ENCODE peak calls at places on chromosomes 16 and 17, in six cellular contexts. One of them, this sample, is unnamed. For H3K9me3, the result is how much of the 10 kb centered on the place peaks cover.

GRCh38 chr16:86697715-86698114 is 119.4 kb downstream of the FOXL1 start:
- DNase-seq in ascending aorta: peak
- DNase-seq in Peyer's patch: no peak
- DNase-seq in tibial nerve: no peak
- DNase-seq in left ventricle myocardium inferior: no peak
- DNase-seq in AG04450: peak
- DNase-seq in this sample: no peak

GRCh38 chr17:55458977-55459376 is 37.3 kb upstream of the MMD start:
- DNase-seq in AG04450: no peak
- DNase-seq in tibial nerve: no peak
- DNase-seq in Peyer's patch: no peak
- DNase-seq in left ventricle myocardium inferior: no peak
- DNase-seq in ascending aorta: no peak
- DNase-seq in this sample: no peak

GRCh38 chr17:70098030-70098429 is 23.0 kb downstream of the KCNJ16 start:
- DNase-seq in left ventricle myocardium inferior: no peak
- DNase-seq in AG04450: no peak
- DNase-seq in ascending aorta: no peak
- DNase-seq in tibial nerve: no peak
- DNase-seq in Peyer's patch: no peak
- DNase-seq in this sample: no peak

GRCh38 chr16:88430524-88431446 is 22.3 kb upstream of the ZFPM1 start:
- DNase-seq in ascending aorta: no peak
- DNase-seq in left ventricle myocardium inferior: peak
- DNase-seq in Peyer's patch: peak
- DNase-seq in tibial nerve: no peak
- DNase-seq in AG04450: no peak
- DNase-seq in this sample: peak

GRCh38 chr17:38919316-38920078 is 5.9 kb upstream of the LASP1NB start:
- DNase-seq in Peyer's patch: peak
- DNase-seq in left ventricle myocardium inferior: no peak
- DNase-seq in tibial nerve: no peak
- DNase-seq in AG04450: no peak
- DNase-seq in ascending aorta: peak
- DNase-seq in this sample: no peak

GRCh38 chr16:86791287-86792074 is 213.1 kb downstream of the FOXL1 start:
- DNase-seq in AG04450: no peak
- DNase-seq in tibial nerve: no peak
- DNase-seq in left ventricle myocardium inferior: no peak
- DNase-seq in ascending aorta: no peak
- DNase-seq in Peyer's patch: no peak
- DNase-seq in this sample: no peak

GRCh38 chr16:75207831-75208230 is 870 bp upstream of the CTRB2 start:
- DNase-seq in tibial nerve: no peak
- DNase-seq in Peyer's patch: no peak
- DNase-seq in left ventricle myocardium inferior: no peak
- DNase-seq in ascending aorta: no peak
- DNase-seq in AG04450: no peak
- DNase-seq in this sample: no peak

GRCh38 chr17:82914375-82914774 is 74.6 kb upstream of the ZNF750 start:
- DNase-seq in AG04450: no peak
- DNase-seq in tibial nerve: no peak
- DNase-seq in ascending aorta: no peak
- DNase-seq in Peyer's patch: no peak
- DNase-seq in left ventricle myocardium inferior: peak
- DNase-seq in this sample: no peak

GRCh38 chr17:41600318-41600717 is 12.2 kb downstream of the KRT16 start:
- DNase-seq in left ventricle myocardium inferior: no peak
- DNase-seq in AG04450: no peak
- DNase-seq in tibial nerve: no peak
- DNase-seq in Peyer's patch: no peak
- DNase-seq in ascending aorta: no peak
- DNase-seq in this sample: no peak

GRCh38 chr16:22183901-22184614 is 21.8 kb downstream of the SDR42E2 start:
- DNase-seq in ascending aorta: no peak
- DNase-seq in AG04450: no peak
- DNase-seq in tibial nerve: no peak
- DNase-seq in Peyer's patch: no peak
- DNase-seq in left ventricle myocardium inferior: no peak
- DNase-seq in this sample: no peak

GRCh38 chr17:1590031-1590746 is 27.6 kb upstream of the PITPNA start:
- DNase-seq in ascending aorta: peak
- DNase-seq in Peyer's patch: no peak
- DNase-seq in AG04450: peak
- DNase-seq in tibial nerve: peak
- DNase-seq in left ventricle myocardium inferior: peak
- DNase-seq in this sample: no peak

GRCh38 chr17:2053380-2054261 is 1.3 kb upstream of the HIC1 start:
- DNase-seq in left ventricle myocardium inferior: peak
- DNase-seq in ascending aorta: peak
- DNase-seq in tibial nerve: peak
- DNase-seq in AG04450: no peak
- DNase-seq in Peyer's patch: peak
- DNase-seq in this sample: peak

GRCh38 chr17:2885751-2886150 is 89.5 kb downstream of the RAP1GAP2 start:
- DNase-seq in AG04450: no peak
- DNase-seq in Peyer's patch: no peak
- DNase-seq in ascending aorta: no peak
- DNase-seq in left ventricle myocardium inferior: no peak
- DNase-seq in tibial nerve: no peak
- DNase-seq in this sample: no peak

GRCh38 chr17:28392491-28392890 is 13.5 kb downstream of the SLC46A1 start:
- DNase-seq in left ventricle myocardium inferior: no peak
- DNase-seq in Peyer's patch: no peak
- DNase-seq in ascending aorta: no peak
- DNase-seq in tibial nerve: no peak
- DNase-seq in AG04450: no peak
- DNase-seq in this sample: no peak

GRCh38 chr17:65102788-65103187 is 34.4 kb upstream of the RGS9 start:
- DNase-seq in Peyer's patch: no peak
- DNase-seq in left ventricle myocardium inferior: no peak
- DNase-seq in ascending aorta: no peak
- DNase-seq in AG04450: no peak
- DNase-seq in tibial nerve: no peak
- DNase-seq in this sample: no peak

GRCh38 chr17:43536236-43537088 is 9.7 kb downstream of the ETV4 start:
- DNase-seq in tibial nerve: no peak
- DNase-seq in ascending aorta: no peak
- DNase-seq in AG04450: no peak
- DNase-seq in left ventricle myocardium inferior: no peak
- DNase-seq in Peyer's patch: no peak
- DNase-seq in this sample: no peak

GRCh38 chr17:29145289-29146058 is 34.7 kb downstream of the MYO18A start:
- DNase-seq in left ventricle myocardium inferior: peak
- DNase-seq in Peyer's patch: peak
- DNase-seq in tibial nerve: peak
- DNase-seq in AG04450: no peak
- DNase-seq in ascending aorta: peak
- DNase-seq in this sample: peak

GRCh38 chr16:2260250-2260649 is 7.7 kb downstream of the RNPS1 start:
- DNase-seq in ascending aorta: no peak
- DNase-seq in tibial nerve: no peak
- DNase-seq in Peyer's patch: no peak
- DNase-seq in AG04450: no peak
- DNase-seq in left ventricle myocardium inferior: no peak
- DNase-seq in this sample: no peak

GRCh38 chr17:510223-510917 is 157.8 kb upstream of the RPH3AL start:
- DNase-seq in tibial nerve: no peak
- DNase-seq in AG04450: no peak
- DNase-seq in ascending aorta: no peak
- DNase-seq in left ventricle myocardium inferior: no peak
- DNase-seq in Peyer's patch: no peak
- DNase-seq in this sample: no peak

GRCh38 chr17:50274142-50274944 is at the start of gene TMEM92:
- DNase-seq in Peyer's patch: no peak
- DNase-seq in ascending aorta: no peak
- DNase-seq in left ventricle myocardium inferior: no peak
- DNase-seq in AG04450: no peak
- DNase-seq in tibial nerve: no peak
- DNase-seq in this sample: no peak

DNA sequence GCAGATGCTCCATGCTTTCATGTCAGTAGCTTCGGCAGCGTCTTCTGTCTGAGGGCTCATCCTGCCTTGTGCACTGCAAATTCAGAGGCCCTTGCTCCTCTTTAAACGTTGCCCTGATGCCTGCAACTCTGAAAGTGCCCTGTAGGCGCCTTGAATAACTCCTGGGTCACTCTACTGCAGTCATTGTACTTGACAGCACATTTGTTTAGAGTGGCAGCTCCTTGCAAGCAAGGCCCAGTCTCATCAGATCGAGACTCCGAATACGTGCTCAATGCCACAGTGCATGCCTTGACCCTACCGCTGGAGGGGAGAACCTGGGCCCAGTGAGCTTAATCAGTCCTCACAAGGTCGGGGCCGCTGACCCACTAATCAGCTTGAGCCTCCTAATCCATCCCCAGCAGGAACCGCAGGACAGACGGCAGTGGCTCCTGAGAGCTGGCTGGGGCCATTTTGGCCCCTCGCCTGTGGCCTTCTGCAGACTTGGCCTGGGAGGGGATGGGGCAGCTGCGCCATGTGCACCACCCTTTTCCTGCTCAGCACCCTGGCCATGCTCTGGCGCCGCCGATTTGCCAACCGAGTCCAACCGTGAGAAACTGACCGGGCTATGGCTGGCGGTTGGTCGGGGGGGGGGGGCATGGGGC is at the start of gene PRCD:
- DNase-seq in Peyer's patch: no peak
- DNase-seq in AG04450: no peak
- DNase-seq in left ventricle myocardium inferior: peak
- DNase-seq in tibial nerve: no peak
- DNase-seq in ascending aorta: no peak
- DNase-seq in this sample: no peak
- TF ChIP-seq CTCF in Peyer's patch: no peak
- TF ChIP-seq CTCF in AG04450: no peak
- TF ChIP-seq CTCF in left ventricle myocardium inferior: no peak
- TF ChIP-seq CTCF in tibial nerve: no peak
- TF ChIP-seq CTCF in ascending aorta: no peak
- TF ChIP-seq CTCF in this sample: no peak

DNA sequence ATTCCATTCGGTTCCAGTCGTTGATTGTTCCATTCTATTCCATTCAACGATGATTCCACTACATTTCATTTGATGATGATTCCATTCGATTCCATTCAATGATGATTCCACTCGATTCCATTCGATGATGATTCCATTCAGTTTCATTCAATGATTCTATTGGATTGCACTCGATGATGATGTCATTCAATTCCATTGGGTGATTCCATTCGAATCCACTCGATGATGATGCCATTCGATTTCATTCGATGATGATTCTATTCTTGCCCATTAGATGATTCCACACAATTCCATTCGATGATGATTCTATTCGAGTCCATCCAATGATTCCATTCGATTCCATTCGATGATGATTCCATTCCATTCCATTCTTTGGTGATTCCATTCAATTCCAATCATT is 1283.7 kb downstream of the TP53TG3F start:
- DNase-seq in ascending aorta: no peak
- DNase-seq in tibial nerve: no peak
- DNase-seq in AG04450: no peak
- DNase-seq in left ventricle myocardium inferior: no peak
- DNase-seq in Peyer's patch: no peak
- DNase-seq in this sample: no peak
- H3K9me3 ChIP-seq in ascending aorta: under half
- H3K9me3 ChIP-seq in tibial nerve: under half
- H3K9me3 ChIP-seq in AG04450: under half
- H3K9me3 ChIP-seq in left ventricle myocardium inferior: half or more
- H3K9me3 ChIP-seq in Peyer's patch: under half
- H3K9me3 ChIP-seq in this sample: under half

GRCh38 chr16:8936421-8936820 is 27.3 kb downstream of the USP7 start:
- DNase-seq in tibial nerve: no peak
- DNase-seq in left ventricle myocardium inferior: no peak
- DNase-seq in Peyer's patch: peak
- DNase-seq in ascending aorta: no peak
- DNase-seq in AG04450: no peak
- DNase-seq in this sample: peak
- TF ChIP-seq CTCF in tibial nerve: no peak
- TF ChIP-seq CTCF in left ventricle myocardium inferior: peak
- TF ChIP-seq CTCF in Peyer's patch: no peak
- TF ChIP-seq CTCF in ascending aorta: peak
- TF ChIP-seq CTCF in AG04450: peak
- TF ChIP-seq CTCF in this sample: peak

GRCh38 chr16:68577352-68577853 is 38.3 kb downstream of the ZFP90 start:
- DNase-seq in AG04450: no peak
- DNase-seq in left ventricle myocardium inferior: no peak
- DNase-seq in ascending aorta: no peak
- DNase-seq in tibial nerve: no peak
- DNase-seq in Peyer's patch: no peak
- DNase-seq in this sample: no peak
- H3K9me3 ChIP-seq in AG04450: half or more
- H3K9me3 ChIP-seq in left ventricle myocardium inferior: half or more
- H3K9me3 ChIP-seq in ascending aorta: half or more
- H3K9me3 ChIP-seq in tibial nerve: under half
- H3K9me3 ChIP-seq in Peyer's patch: under half
- H3K9me3 ChIP-seq in this sample: half or more

GRCh38 chr17:48261297-48261880 is 153.8 kb downstream of the SNX11 start:
- DNase-seq in AG04450: no peak
- DNase-seq in Peyer's patch: no peak
- DNase-seq in left ventricle myocardium inferior: no peak
- DNase-seq in tibial nerve: no peak
- DNase-seq in ascending aorta: no peak
- DNase-seq in this sample: no peak
- TF ChIP-seq CTCF in AG04450: peak
- TF ChIP-seq CTCF in Peyer's patch: no peak
- TF ChIP-seq CTCF in left ventricle myocardium inferior: peak
- TF ChIP-seq CTCF in tibial nerve: no peak
- TF ChIP-seq CTCF in ascending aorta: no peak
- TF ChIP-seq CTCF in this sample: no peak

GRCh38 chr17:7894226-7894625 is 5.6 kb downstream of the CHD3 start:
- DNase-seq in Peyer's patch: no peak
- DNase-seq in AG04450: no peak
- DNase-seq in ascending aorta: no peak
- DNase-seq in left ventricle myocardium inferior: no peak
- DNase-seq in tibial nerve: no peak
- DNase-seq in this sample: no peak
- H3K9me3 ChIP-seq in Peyer's patch: under half
- H3K9me3 ChIP-seq in AG04450: under half
- H3K9me3 ChIP-seq in ascending aorta: under half
- H3K9me3 ChIP-seq in left ventricle myocardium inferior: under half
- H3K9me3 ChIP-seq in tibial nerve: under half
- H3K9me3 ChIP-seq in this sample: under half

GRCh38 chr16:79213214-79213613 is 387.3 kb downstream of the MAF start:
- DNase-seq in tibial nerve: no peak
- DNase-seq in ascending aorta: no peak
- DNase-seq in AG04450: no peak
- DNase-seq in Peyer's patch: no peak
- DNase-seq in left ventricle myocardium inferior: no peak
- DNase-seq in this sample: no peak
- TF ChIP-seq CTCF in tibial nerve: no peak
- TF ChIP-seq CTCF in ascending aorta: no peak
- TF ChIP-seq CTCF in AG04450: no peak
- TF ChIP-seq CTCF in Peyer's patch: no peak
- TF ChIP-seq CTCF in left ventricle myocardium inferior: no peak
- TF ChIP-seq CTCF in this sample: no peak

This sample was measured in CD4-positive, alpha-beta T cell.